ENCODE peak calls at places on chromosome 9, in nine cellular contexts. U is NCI-H1694 treated with DMSO at 0.1 percent for 48 hours; I is left colon; H is hippocampal formation; G is RKO; B is effector CD4-positive, alpha-beta T cell; M is NCI-H82; C is neural crest cell; V is posterior cingulate gyrus. O is an unnamed sample.

GRCh38 chr9:130264414-130265350 is 878 bp upstream of the HMCN2 start:
- DNase-seq in C (no peak), H (no peak), M (peak; percentile 40), I (no peak), V (no peak), B (no peak), U (no peak), G (no peak), O (no peak)

GRCh38 chr9:136194540-136194939 is 10.4 kb downstream of the LHX3 start:
- DNase-seq in M (peak; percentile 55), B (no peak), H (no peak), V (no peak), G (no peak), U (no peak), C (no peak), I (no peak), O (no peak)

GRCh38 chr9:91197232-91198181 is 164.2 kb downstream of the AUH start:
- DNase-seq in H (peak; percentile 45), B (no peak), C (no peak), U (no peak), G (peak; percentile 80), M (no peak), I (peak; percentile 68), V (no peak), O (no peak)

GRCh38 chr9:3343671-3344070 is 182.1 kb downstream of the RFX3 start:
- DNase-seq in I (no peak), M (no peak), G (peak; percentile 20), U (no peak), C (no peak), H (no peak), B (no peak), V (no peak), O (no peak)

GRCh38 chr9:92954078-92954861 is 6.9 kb downstream of the FGD3 start:
- DNase-seq in B (peak; percentile 78), H (no peak), G (no peak), V (no peak), C (no peak), U (no peak), I (peak; percentile 77), M (no peak), O (no peak)

GRCh38 chr9:3863114-3863528 is 337.3 kb upstream of the RFX3 start:
- DNase-seq in C (no peak), I (no peak), B (no peak), M (no peak), U (no peak), H (no peak), G (peak; percentile 92), V (no peak), O (no peak)

GRCh38 chr9:87685871-87686519 is 39.9 kb upstream of the CTSL start:
- DNase-seq in U (no peak), C (no peak), M (no peak), H (peak; percentile 53), I (no peak), V (no peak), B (no peak), G (no peak), O (no peak)

GRCh38 chr9:17744786-17745185 is 165.9 kb downstream of the SH3GL2 start:
- DNase-seq in H (no peak), I (no peak), U (no peak), M (no peak), G (peak; percentile 47), B (no peak), V (no peak), C (peak; percentile 35), O (no peak)

GRCh38 chr9:109320338-109320733 is 523 bp downstream of the EPB41L4B start:
- DNase-seq in C (no peak), U (no peak), V (no peak), H (no peak), G (peak; percentile 47), M (peak; percentile 38), I (peak; percentile 55), B (no peak), O (no peak)

GRCh38 chr9:71094708-71095251 is 26.6 kb downstream of the TRPM3 start:
- DNase-seq in U (no peak), B (no peak), C (no peak), G (no peak), I (no peak), M (no peak), H (no peak), V (no peak), O (no peak)

GRCh38 chr9:31259824-31260223 is 1124.6 kb upstream of the ACO1 start:
- DNase-seq in B (no peak), G (no peak), I (no peak), V (no peak), C (no peak), M (no peak), H (no peak), U (no peak), O (no peak)

GRCh38 chr9:935348-935965 is 41.0 kb upstream of the DMRT3 start:
- DNase-seq in H (no peak), C (no peak), V (no peak), I (no peak), B (no peak), G (no peak), M (no peak), U (peak; percentile 37), O (no peak)

GRCh38 chr9:131773911-131774379 is 34.1 kb upstream of the RAPGEF1 start:
- DNase-seq in G (peak; percentile 86), I (peak; percentile 52), C (peak; percentile 78), M (peak; percentile 48), U (no peak), H (no peak), B (no peak), V (no peak), O (no peak)

GRCh38 chr9:2923810-2924768 is 80.2 kb upstream of the PUM3 start:
- DNase-seq in C (no peak), B (no peak), M (peak; percentile 25), H (no peak), U (no peak), I (no peak), G (no peak), V (no peak), O (no peak)

GRCh38 chr9:123063172-123063508 is 29.7 kb downstream of the GPR21 start:
- DNase-seq in H (no peak), M (no peak), G (no peak), U (no peak), V (no peak), I (no peak), C (no peak), B (no peak), O (no peak)

GRCh38 chr9:124453586-124454191 is 3.4 kb downstream of the ADGRD2 start:
- DNase-seq in B (no peak), U (no peak), I (peak; percentile 80), V (no peak), G (no peak), H (no peak), C (no peak), M (peak; percentile 52), O (no peak)

GRCh38 chr9:87039809-87040392 is 92.6 kb upstream of the GAS1 start:
- DNase-seq in B (no peak), V (no peak), C (no peak), G (peak; percentile 22), U (no peak), M (no peak), I (no peak), H (no peak), O (no peak)

GRCh38 chr9:70411141-70411929 is 3.1 kb downstream of the KLF9 start:
- DNase-seq in B (no peak), C (no peak), I (peak; percentile 62), V (no peak), M (peak; percentile 71), U (peak; percentile 43), H (peak; percentile 44), G (no peak), O (no peak)

GRCh38 chr9:79247021-79247420 is 324.7 kb upstream of the TLE4 start:
- DNase-seq in M (no peak), G (no peak), H (no peak), B (no peak), C (no peak), I (no peak), V (no peak), U (no peak), O (no peak)

GRCh38 chr9:13113201-13113600 is 166.3 kb downstream of the MPDZ start:
- DNase-seq in I (no peak), G (no peak), M (no peak), C (no peak), U (peak; percentile 67), B (no peak), V (no peak), H (no peak), O (no peak)

GRCh38 chr9:27351438-27351837 is 54.5 kb upstream of the EQTN start:
- DNase-seq in I (no peak), G (no peak), M (no peak), H (peak; percentile 82), U (no peak), B (no peak), C (no peak), V (peak; percentile 67), O (no peak)

GRCh38 chr9:131238402-131239021 is 37.8 kb downstream of the FAM78A start:
- DNase-seq in M (no peak), G (no peak), U (no peak), I (peak; percentile 29), H (no peak), C (peak; percentile 41), V (no peak), B (no peak), O (no peak)

GRCh38 chr9:89743576-89744254 is 138.9 kb downstream of the GADD45G start:
- DNase-seq in M (no peak), I (no peak), C (no peak), V (no peak), G (no peak), U (no peak), B (peak; percentile 16), H (no peak), O (no peak)

GRCh38 chr9:12416736-12417135 is 276.4 kb upstream of the TYRP1 start:
- DNase-seq in I (no peak), M (peak; percentile 92), G (no peak), H (no peak), C (no peak), U (no peak), B (no peak), V (no peak), O (no peak)

GRCh38 chr9:14967450-14968321 is 57.5 kb upstream of the FREM1 start:
- DNase-seq in V (no peak), I (no peak), U (no peak), H (no peak), G (no peak), B (no peak), M (no peak), C (no peak), O (no peak)

GRCh38 chr9:88005146-88005750 is 30.9 kb upstream of the CDK20 start:
- DNase-seq in U (no peak), B (no peak), H (no peak), C (no peak), G (no peak), V (no peak), I (no peak), M (no peak), O (no peak)

GRCh38 chr9:35835216-35835604 is 6.2 kb downstream of the TMEM8B start:
- DNase-seq in I (peak; percentile 39), C (no peak), G (no peak), V (no peak), M (peak; percentile 22), H (no peak), U (no peak), B (no peak), O (no peak)